ENCODE peak calls at places on chromosomes 4 and X, in seven cellular contexts. X is Peyer's patch, N is left lung, U is bronchial epithelial cell, F is HCT116, O is foreskin fibroblast, S is MM.1S. E is an unnamed sample.

GRCh38 chrX:17860811-17861495 is at the start of gene RAI2:
- DNase-seq in N (no peak), X (peak), U (no peak), O (peak), F (no peak), S (no peak), E (no peak)

GRCh38 chrX:19613645-19614323 is 98.5 kb upstream of the MAP3K15 start:
- DNase-seq in U (no peak), F (no peak), X (no peak), S (no peak), N (peak), O (no peak), E (no peak)

GRCh38 chr4:123350191-123350544 is 46.4 kb upstream of the SPRY1 start:
- DNase-seq in F (peak), U (peak), O (no peak), N (no peak), S (no peak), X (no peak), E (no peak)

GRCh38 chr4:174080361-174080760 is 203.1 kb downstream of the FBXO8 start:
- DNase-seq in S (no peak), X (no peak), F (no peak), O (peak), N (no peak), U (peak), E (no peak)

GRCh38 chrX:39168609-39169008 is 367.4 kb downstream of the MID1IP1 start:
- DNase-seq in F (no peak), N (no peak), O (no peak), X (no peak), S (no peak), U (no peak), E (no peak)

GRCh38 chrX:48460606-48461005 is 9.5 kb downstream of the SLC38A5 start:
- DNase-seq in U (no peak), X (no peak), S (no peak), O (no peak), N (no peak), F (no peak), E (no peak)

GRCh38 chr4:183142566-183143545 is 43.8 kb downstream of the WWC2 start:
- DNase-seq in N (peak), F (no peak), O (peak), X (no peak), S (no peak), U (peak), E (peak)

GRCh38 chrX:19728915-19729314 is 158.5 kb downstream of the SH3KBP1 start:
- DNase-seq in X (no peak), S (peak), F (no peak), O (no peak), N (no peak), U (no peak), E (no peak)

GRCh38 chr4:96652158-96652557 is 812.3 kb downstream of the PDHA2 start:
- DNase-seq in N (no peak), F (no peak), S (no peak), U (peak), X (no peak), O (no peak), E (no peak)

GRCh38 chr4:46648088-46648744 is 258.3 kb upstream of the GABRA2 start:
- DNase-seq in N (no peak), X (no peak), F (no peak), S (peak), O (no peak), U (peak), E (no peak)

DNA sequence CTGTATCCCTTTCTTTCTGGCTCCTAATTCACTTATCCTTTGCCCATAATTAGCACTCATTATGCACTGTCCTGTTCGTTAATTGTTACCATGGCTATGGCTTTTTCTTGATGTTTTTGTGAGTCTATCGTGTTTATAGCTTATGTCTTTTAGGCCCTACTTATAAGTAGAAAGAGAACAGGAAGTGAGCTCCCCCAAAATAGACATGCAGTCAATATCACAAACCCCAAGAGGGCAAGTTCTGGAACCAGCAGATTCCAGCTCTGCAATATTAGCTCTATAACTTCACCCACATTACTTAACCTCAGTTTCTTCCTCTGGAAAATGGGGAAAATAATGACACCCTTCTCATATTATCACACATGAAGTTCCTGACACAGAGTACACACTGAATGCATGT is 7.4 kb upstream of the HS3ST1 start:
- DNase-seq in F (no peak), X (no peak), N (no peak), U (no peak), S (no peak), O (no peak), E (no peak)
- TF ChIP-seq CTCF in F (no peak), X (no peak), N (no peak), U (no peak), S (no peak), O (no peak), E (no peak)

GRCh38 chr4:109004431-109004830 is 241.6 kb upstream of the ETNPPL start:
- DNase-seq in S (no peak), N (no peak), U (no peak), X (no peak), O (no peak), F (no peak), E (no peak)
- TF ChIP-seq CTCF in S (no peak), N (no peak), U (no peak), X (no peak), O (no peak), F (no peak), E (no peak)

DNA sequence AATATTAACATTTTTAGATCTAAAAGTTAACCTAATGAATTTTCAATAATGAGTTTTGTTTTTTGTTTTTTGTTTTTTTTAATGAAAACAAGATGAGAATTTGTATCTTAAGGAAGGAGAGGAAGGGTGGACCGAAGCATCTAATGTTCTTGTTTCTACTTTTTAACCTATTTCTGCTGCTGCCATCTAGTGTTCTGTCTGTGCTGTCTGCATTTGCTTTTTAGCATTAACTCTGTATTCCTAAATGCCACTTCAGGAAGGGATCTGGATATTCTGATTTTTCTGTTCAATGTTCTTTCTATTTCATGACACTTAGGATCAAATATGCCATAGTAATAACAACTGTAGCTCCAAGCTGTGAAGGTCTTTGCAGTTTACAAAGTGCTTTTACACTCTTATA is 161.7 kb downstream of the BRWD3 start:
- DNase-seq in X (no peak), U (peak), S (no peak), F (no peak), N (no peak), O (peak), E (no peak)
- TF ChIP-seq CTCF in X (no peak), U (peak), S (peak), F (peak), N (no peak), O (peak), E (peak)

GRCh38 chr4:138522366-138522765 is 280.2 kb upstream of the SLC7A11 start:
- DNase-seq in N (no peak), F (peak), X (no peak), U (peak), O (peak), S (peak), E (no peak)
- TF ChIP-seq CTCF in N (no peak), F (peak), X (peak), U (peak), O (peak), S (peak), E (peak)

GRCh38 chr4:161704653-161705052 is 459.1 kb downstream of the FSTL5 start:
- DNase-seq in F (no peak), S (no peak), X (no peak), O (no peak), N (no peak), U (no peak), E (no peak)
- TF ChIP-seq CTCF in F (peak), S (no peak), X (no peak), O (no peak), N (no peak), U (no peak), E (no peak)

DNA sequence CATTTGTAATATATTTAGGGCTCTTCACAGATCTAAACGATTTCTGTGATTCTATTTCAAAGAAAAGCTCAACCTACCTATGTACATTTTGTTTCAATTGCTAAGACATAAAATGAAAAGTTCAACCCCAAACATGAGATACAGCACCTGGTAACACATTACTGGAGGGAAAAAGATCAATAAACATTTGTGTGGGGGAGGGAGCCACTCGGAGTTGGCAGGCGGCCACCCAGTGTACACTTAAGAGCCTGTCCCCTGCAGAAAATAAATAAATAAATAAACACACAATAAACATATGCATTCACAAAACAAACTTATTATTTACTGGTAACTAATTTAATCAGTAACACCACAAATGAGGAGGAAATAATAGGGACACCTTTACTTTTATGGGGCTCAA is 19.3 kb downstream of the PRSS48 start:
- DNase-seq in F (no peak), U (no peak), S (no peak), O (no peak), X (no peak), N (no peak), E (no peak)
- TF ChIP-seq CTCF in F (no peak), U (no peak), S (no peak), O (no peak), X (no peak), N (no peak), E (no peak)

DNA sequence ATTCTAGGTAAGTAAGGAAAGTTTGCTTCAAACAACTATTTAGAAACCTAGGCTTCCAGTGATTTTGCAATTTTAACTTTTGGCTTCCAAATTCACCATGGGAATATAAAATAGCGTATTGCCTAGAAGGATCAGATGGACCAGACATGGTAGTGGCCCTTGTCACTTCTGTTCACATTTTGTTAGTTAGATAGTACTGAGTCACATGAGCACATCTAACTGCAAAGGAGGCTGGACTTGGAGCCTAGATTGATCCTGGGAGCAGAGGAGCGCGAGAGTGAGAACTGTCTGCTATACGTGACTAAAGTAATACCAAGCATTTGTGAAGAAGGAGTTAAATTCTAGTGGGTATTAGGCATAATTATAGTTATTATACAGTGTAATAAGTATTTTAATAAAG is 102.4 kb downstream of the ARHGAP24 start:
- DNase-seq in U (no peak), N (no peak), S (no peak), X (no peak), F (no peak), O (no peak), E (no peak)
- TF ChIP-seq CTCF in U (no peak), N (no peak), S (no peak), X (no peak), F (no peak), O (no peak), E (no peak)

E was measured in osteocyte.